ENCODE peak calls at places on chromosomes 4 and X, in four cellular contexts. M is WTC11, W is H1, E is SK-N-SH. T is an unnamed sample.

GRCh38 chr4:148651991-148652390 is 209.8 kb upstream of the NR3C2 start:
- DNase-seq in W (no peak), E (no peak), M (peak), T (no peak)

GRCh38 chrX:20515841-20516461 is 249.2 kb upstream of the RPS6KA3 start:
- DNase-seq in W (no peak), M (no peak), E (no peak), T (peak)

GRCh38 chr4:69775488-69775887 is 15.1 kb upstream of the SULT1B1 start:
- DNase-seq in W (no peak), E (no peak), M (no peak), T (no peak)

GRCh38 chrX:31353095-31353494 is 281.3 kb upstream of the FTHL17 start:
- DNase-seq in M (no peak), E (no peak), W (no peak), T (no peak)

GRCh38 chr4:37995299-37995821 is 35.2 kb downstream of the PTTG2 start:
- DNase-seq in E (no peak), M (no peak), W (no peak), T (peak)

GRCh38 chr4:182875471-182875870 is 41.7 kb downstream of the DCTD start:
- DNase-seq in W (no peak), M (no peak), E (no peak), T (no peak)

GRCh38 chrX:123976671-123977316 is 15.3 kb downstream of the STAG2 start:
- DNase-seq in E (peak), M (no peak), W (no peak), T (no peak)

GRCh38 chr4:151661873-151662272 is 98.9 kb downstream of the GATB start:
- DNase-seq in M (no peak), E (no peak), W (no peak), T (no peak)

GRCh38 chr4:185254434-185254833 is 45.0 kb downstream of the SNX25 start:
- DNase-seq in M (no peak), E (no peak), W (no peak), T (no peak)

GRCh38 chr4:16916719-16917337 is 18.4 kb upstream of the LDB2 start:
- DNase-seq in E (peak), M (peak), W (peak), T (peak)

GRCh38 chr4:153038493-153039311 is 102.6 kb downstream of the FHDC1 start:
- DNase-seq in M (no peak), W (no peak), E (no peak), T (no peak)

GRCh38 chr4:27594917-27595316 is 734.3 kb downstream of the STIM2 start:
- DNase-seq in W (no peak), E (no peak), M (no peak), T (no peak)

GRCh38 chrX:23788946-23789345 is 6.0 kb downstream of the SAT1 start:
- DNase-seq in E (no peak), M (no peak), W (no peak), T (no peak)

GRCh38 chrX:119685225-119686066 is 7.5 kb downstream of the SEPTIN6 start:
- DNase-seq in M (no peak), W (no peak), E (no peak), T (no peak)

GRCh38 chr4:66555301-66555700 is 885.0 kb upstream of the EPHA5 start:
- DNase-seq in M (no peak), W (no peak), E (no peak), T (no peak)

GRCh38 chr4:76484654-76485053 is 49.6 kb downstream of the SHROOM3 start:
- DNase-seq in W (no peak), E (no peak), M (no peak), T (no peak)

GRCh38 chrX:65451663-65452062 is 82.9 kb downstream of the LAS1L start:
- DNase-seq in M (no peak), E (peak), W (no peak), T (peak)

GRCh38 chr4:76434901-76435688 is at the start of gene SHROOM3:
- DNase-seq in E (no peak), M (no peak), W (no peak), T (no peak)

GRCh38 chr4:73970945-73971344 is 10.9 kb downstream of the PF4 start:
- DNase-seq in W (no peak), E (no peak), M (no peak), T (no peak)

GRCh38 chrX:7486502-7486901 is 338.5 kb upstream of the PUDP start:
- DNase-seq in E (no peak), W (no peak), M (no peak), T (no peak)

GRCh38 chrX:65677954-65678469 is 10.6 kb downstream of the MSN start:
- DNase-seq in M (no peak), E (no peak), W (no peak), T (no peak)

GRCh38 chr4:147599764-147600163 is 17.4 kb upstream of the TMEM184C start:
- DNase-seq in M (no peak), E (no peak), W (no peak), T (no peak)

GRCh38 chr4:73948990-73949706 is 32.7 kb downstream of the PF4 start:
- DNase-seq in M (no peak), E (no peak), W (no peak), T (no peak)

DNA sequence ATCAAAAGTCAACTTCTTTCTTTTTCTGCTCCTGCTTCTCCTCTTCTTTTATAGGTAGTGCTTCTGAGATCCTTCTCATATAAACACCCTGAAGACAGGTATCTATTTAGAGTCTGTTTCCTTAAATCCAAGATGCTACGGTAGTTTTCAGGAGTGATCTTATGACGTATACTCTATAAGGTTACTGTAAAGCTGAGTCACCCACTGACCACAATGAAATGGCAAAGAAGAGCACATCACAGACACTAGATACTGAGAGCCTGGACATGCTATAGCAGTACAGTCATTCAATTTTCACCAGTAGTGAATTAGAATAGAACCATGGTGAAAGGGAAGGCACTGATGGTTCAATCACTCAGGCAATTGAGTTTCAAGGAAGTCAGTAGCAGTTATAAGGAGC is 412.5 kb downstream of the ADAM29 start:
- DNase-seq in E (no peak), M (no peak), W (no peak), T (no peak)
- TF ChIP-seq TEAD4 in E (no peak), M (no peak), W (no peak), T (no peak)

DNA sequence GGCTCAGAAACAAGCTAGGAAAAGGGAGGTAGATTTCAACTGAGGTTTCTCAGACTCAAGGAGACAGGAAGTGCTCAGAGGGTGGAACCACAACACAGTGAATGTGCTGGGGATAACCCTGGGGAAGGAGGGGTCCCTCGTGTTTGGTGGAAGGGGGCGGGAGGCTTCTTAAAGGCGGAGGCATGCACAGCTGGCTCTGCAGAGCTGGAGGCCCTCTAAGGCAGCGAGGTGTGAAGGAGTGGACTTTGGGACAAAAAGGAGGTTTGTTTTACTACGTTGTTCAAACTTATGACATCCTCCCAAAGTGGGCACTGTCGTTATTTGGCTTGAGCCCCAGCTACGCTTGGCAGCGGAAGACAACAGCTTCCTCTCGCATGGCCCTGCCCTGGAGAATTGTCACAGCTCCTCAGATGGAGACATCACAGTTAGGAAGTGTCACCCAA is 21.7 kb upstream of the MTM1 start:
- DNase-seq in E (no peak), M (no peak), W (no peak), T (no peak)
- TF ChIP-seq TEAD4 in E (no peak), M (no peak), W (no peak), T (no peak)

GRCh38 chr4:102430511-102430910 is 70.6 kb upstream of the NFKB1 start:
- DNase-seq in E (no peak), W (no peak), M (no peak), T (peak)

GRCh38 chr4:102431608-102431961 is 69.6 kb upstream of the NFKB1 start:
- DNase-seq in M (no peak), E (no peak), W (no peak), T (no peak)

GRCh38 chr4:102427599-102427998 is 73.6 kb upstream of the NFKB1 start:
- DNase-seq in M (no peak), E (no peak), W (no peak), T (no peak)

DNA sequence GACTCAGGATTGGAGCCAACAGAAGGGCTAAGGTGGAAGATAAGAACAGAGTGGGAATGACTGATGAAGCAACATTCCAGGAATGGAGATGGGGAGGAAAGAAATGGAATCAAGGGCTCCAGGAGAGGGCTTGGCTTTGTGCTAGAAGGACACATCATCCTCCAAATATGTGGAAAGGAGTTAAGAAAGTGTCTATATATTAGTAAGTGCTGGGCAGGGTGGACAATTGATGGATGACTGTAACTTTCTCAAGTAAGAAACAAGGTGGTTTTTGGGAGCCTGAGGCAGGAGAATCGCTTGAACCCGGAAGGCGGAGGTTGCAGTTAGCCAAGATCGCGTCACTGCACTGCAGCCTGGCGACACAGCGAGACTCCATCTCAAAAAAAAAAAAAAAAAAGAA is 71.6 kb upstream of the NFKB1 start:
- DNase-seq in E (no peak), W (no peak), M (no peak), T (no peak)
- TF ChIP-seq TEAD4 in E (peak), W (no peak), M (no peak), T (no peak)

GRCh38 chr4:85368932-85369331 is 106.0 kb upstream of the ARHGAP24 start:
- DNase-seq in E (no peak), M (no peak), W (no peak), T (no peak)
- TF ChIP-seq TEAD4 in E (no peak), M (no peak), W (no peak), T (no peak)

T was measured in K562.